ENCODE peak calls at places on chromosome 21, in nine cellular contexts. W, U, J, A, N, Q, V, C and T are unnamed samples.

GRCh38 chr21:26982767-26983166 is 15.9 kb upstream of the ADAMTS5 start:
- DNase-seq in A (peak), U (peak), V (no peak), J (no peak), Q (no peak), N (no peak), C (no peak), W (no peak), T (peak)

GRCh38 chr21:45865106-45865835 is 116.3 kb upstream of the COL6A1 start:
- DNase-seq in A (peak), W (no peak), V (no peak), J (no peak), N (no peak), C (no peak), U (peak), Q (no peak), T (no peak)

GRCh38 chr21:20882462-20883415 is 115.5 kb upstream of the NCAM2 start:
- DNase-seq in N (peak), U (peak), J (no peak), C (peak), W (peak), A (no peak), V (no peak), Q (no peak), T (peak)

GRCh38 chr21:37915516-37915915 is 741 bp downstream of the KCNJ6 start:
- DNase-seq in V (no peak), C (peak), N (peak), U (no peak), A (no peak), Q (no peak), J (no peak), W (peak), T (no peak)

GRCh38 chr21:45293214-45293725 is 5.6 kb upstream of the POFUT2 start:
- DNase-seq in J (no peak), A (peak), U (peak), N (no peak), V (no peak), Q (no peak), W (no peak), C (peak), T (no peak)

GRCh38 chr21:29083306-29083705 is 9.9 kb upstream of the CCT8 start:
- DNase-seq in Q (no peak), A (no peak), J (no peak), N (no peak), U (no peak), C (no peak), W (no peak), V (no peak), T (no peak)

GRCh38 chr21:45130324-45130774 is 56.0 kb downstream of the ADARB1 start:
- DNase-seq in N (no peak), C (peak), V (no peak), J (peak), W (no peak), U (peak), A (peak), Q (no peak), T (no peak)

GRCh38 chr21:16358784-16359183 is 629.0 kb downstream of the USP25 start:
- DNase-seq in V (no peak), Q (no peak), W (no peak), U (no peak), C (no peak), N (no peak), J (no peak), A (no peak), T (no peak)

GRCh38 chr21:36544545-36544944 is 64.6 kb upstream of the CLDN14 start:
- DNase-seq in A (no peak), V (no peak), J (no peak), Q (no peak), W (no peak), N (no peak), C (no peak), U (no peak), T (no peak)

GRCh38 chr21:17359781-17360180 is 153.1 kb upstream of the CXADR start:
- DNase-seq in N (no peak), J (peak), W (peak), V (no peak), U (no peak), A (no peak), C (no peak), Q (no peak), T (peak)

GRCh38 chr21:41477641-41478318 is 30.2 kb downstream of the TMPRSS2 start:
- DNase-seq in A (no peak), U (no peak), V (no peak), W (peak), C (no peak), N (no peak), J (no peak), Q (no peak), T (peak)

GRCh38 chr21:33981341-33982101 is 65.9 kb upstream of the ATP5PO start:
- DNase-seq in C (no peak), U (no peak), W (no peak), J (no peak), A (no peak), V (no peak), N (no peak), Q (no peak), T (no peak)

GRCh38 chr21:29271927-29272333 is 26.8 kb upstream of the BACH1 start:
- DNase-seq in A (peak), N (no peak), V (no peak), J (peak), C (peak), U (no peak), W (no peak), Q (no peak), T (no peak)

GRCh38 chr21:46050651-46051378 is 47.1 kb upstream of the COL6A2 start:
- DNase-seq in J (no peak), C (no peak), W (no peak), N (no peak), Q (no peak), U (no peak), A (no peak), V (no peak), T (no peak)

GRCh38 chr21:40625991-40626390 is 221.0 kb downstream of the DSCAM start:
- DNase-seq in C (no peak), A (no peak), W (no peak), N (no peak), V (no peak), J (no peak), U (no peak), Q (no peak), T (no peak)

GRCh38 chr21:42455196-42455595 is 40.8 kb downstream of the RSPH1 start:
- DNase-seq in Q (no peak), W (no peak), J (peak), U (no peak), C (no peak), A (no peak), N (no peak), V (no peak), T (no peak)

GRCh38 chr21:40324389-40324788 is 457.2 kb downstream of the PCP4 start:
- DNase-seq in U (no peak), J (no peak), A (no peak), N (no peak), Q (no peak), C (no peak), V (no peak), W (no peak), T (no peak)

GRCh38 chr21:26457817-26458216 is 115.3 kb downstream of the CYYR1 start:
- DNase-seq in C (peak), A (no peak), W (no peak), Q (no peak), V (no peak), N (no peak), J (no peak), U (no peak), T (no peak)

GRCh38 chr21:36923270-36923669 is 43.2 kb downstream of the HLCS start:
- DNase-seq in A (peak), N (no peak), U (no peak), Q (no peak), J (no peak), C (no peak), V (no peak), W (no peak), T (no peak)

GRCh38 chr21:37198989-37199924 is 67.9 kb downstream of the VPS26C start:
- DNase-seq in C (no peak), U (peak), V (no peak), Q (no peak), W (no peak), A (peak), J (no peak), N (no peak), T (no peak)

GRCh38 chr21:43885721-43886120 is 20.7 kb downstream of the AGPAT3 start:
- DNase-seq in W (no peak), Q (no peak), N (no peak), U (no peak), V (no peak), J (no peak), A (no peak), C (no peak), T (no peak)

GRCh38 chr21:45163413-45164123 is 89.2 kb downstream of the ADARB1 start:
- DNase-seq in U (no peak), C (no peak), W (no peak), N (no peak), A (no peak), V (no peak), J (no peak), Q (no peak), T (no peak)

GRCh38 chr21:37758997-37759396 is 157.3 kb downstream of the KCNJ6 start:
- DNase-seq in C (peak), Q (no peak), V (no peak), J (no peak), W (peak), A (peak), N (peak), U (peak), T (peak)

GRCh38 chr21:26800001-26800400 is 45.2 kb downstream of the ADAMTS1 start:
- DNase-seq in V (no peak), Q (no peak), C (no peak), J (no peak), N (no peak), U (no peak), A (peak), W (no peak), T (peak)

GRCh38 chr21:29102791-29103257 is 27.6 kb upstream of the MAP3K7CL start:
- DNase-seq in U (no peak), A (peak), W (no peak), N (no peak), Q (no peak), C (no peak), V (no peak), J (no peak), T (no peak)

GRCh38 chr21:42199488-42200463 is 19.2 kb upstream of the ABCG1 start:
- DNase-seq in N (no peak), V (no peak), A (peak), J (peak), Q (no peak), U (peak), W (no peak), C (peak), T (peak)

GRCh38 chr21:14382486-14382834 is 486 bp downstream of the HSPA13 start:
- DNase-seq in N (peak), C (peak), U (peak), J (no peak), V (no peak), Q (peak), W (peak), A (peak), T (no peak)

GRCh38 chr21:21232320-21232719 is 234.1 kb downstream of the NCAM2 start:
- DNase-seq in A (peak), V (no peak), Q (no peak), W (peak), U (peak), N (no peak), C (peak), J (no peak), T (peak)

GRCh38 chr21:20661745-20662470 is 336.3 kb upstream of the NCAM2 start:
- DNase-seq in J (no peak), A (no peak), Q (no peak), W (peak), U (no peak), C (no peak), N (peak), V (no peak), T (no peak)

GRCh38 chr21:42636535-42636914 is 16.9 kb upstream of the PDE9A start:
- DNase-seq in J (no peak), C (no peak), W (no peak), A (peak), U (peak), Q (no peak), N (no peak), V (no peak), T (no peak)

GRCh38 chr21:42554251-42554937 is 40.7 kb downstream of the SLC37A1 start:
- DNase-seq in J (no peak), N (no peak), V (no peak), Q (no peak), A (no peak), C (no peak), U (no peak), W (no peak), T (no peak)

GRCh38 chr21:42533306-42533962 is 19.8 kb downstream of the SLC37A1 start:
- DNase-seq in N (no peak), V (no peak), U (no peak), J (no peak), Q (no peak), W (no peak), C (no peak), A (no peak), T (no peak)

GRCh38 chr21:28235169-28235892 is 757.3 kb downstream of the LTN1 start:
- DNase-seq in A (no peak), W (no peak), U (no peak), Q (no peak), N (no peak), C (no peak), J (peak), V (no peak), T (peak)

GRCh38 chr21:44708866-44709425 is 2.4 kb downstream of the TSPEAR start:
- DNase-seq in V (no peak), A (no peak), W (no peak), U (no peak), Q (no peak), J (no peak), C (no peak), N (no peak), T (no peak)

GRCh38 chr21:26116456-26117011 is 54.0 kb downstream of the APP start:
- DNase-seq in J (no peak), W (no peak), Q (no peak), N (no peak), C (peak), A (peak), V (no peak), U (peak), T (no peak)

GRCh38 chr21:44998086-44998620 is 58.3 kb downstream of the SLX9 start:
- DNase-seq in W (no peak), V (no peak), N (no peak), J (no peak), A (no peak), U (no peak), Q (no peak), C (no peak), T (no peak)

GRCh38 chr21:31133243-31133830 is 95.1 kb upstream of the KRTAP19-8 start:
- DNase-seq in U (no peak), V (no peak), W (no peak), A (no peak), C (no peak), N (no peak), Q (no peak), J (no peak), T (no peak)

GRCh38 chr21:43312751-43313169 is 114.2 kb downstream of the SIK1 start:
- DNase-seq in V (no peak), J (no peak), A (no peak), Q (no peak), C (peak), U (no peak), W (peak), N (no peak), T (peak)

GRCh38 chr21:25862596-25862995 is 127.8 kb downstream of the GABPA start:
- DNase-seq in N (no peak), V (no peak), C (no peak), A (peak), Q (no peak), U (peak), W (peak), J (no peak), T (peak)